ENCODE peak calls at places on chromosomes 12 and 14, in nine cellular contexts. W is astrocyte of the spinal cord, E is GM20000, I is heart left ventricle, A is Calu3, J is neural progenitor cell, N is fibroblast of lung, D is tibial artery, H is neural crest cell. K is an unnamed sample.

GRCh38 chr12:88638388-88638787 is 58.1 kb upstream of the KITLG start:
- DNase-seq in D (no peak), W (no peak), I (no peak), J (peak; percentile 31), A (no peak), H (no peak), E (no peak), N (no peak), K (no peak)

GRCh38 chr14:101719708-101720107 is 41.8 kb upstream of the PPP2R5C start:
- DNase-seq in W (no peak), D (no peak), E (no peak), H (no peak), J (no peak), A (no peak), I (peak; percentile 41), N (no peak), K (no peak)

GRCh38 chr14:61477845-61478438 is 156.6 kb downstream of the PRKCH start:
- DNase-seq in N (peak; percentile 47), J (no peak), H (no peak), A (peak; percentile 84), D (peak; percentile 87), W (no peak), E (no peak), I (peak; percentile 86), K (no peak)

GRCh38 chr14:100416921-100417451 is 93.8 kb downstream of the SLC25A47 start:
- DNase-seq in H (no peak), E (no peak), A (no peak), N (peak; percentile 87), I (no peak), J (no peak), W (peak; percentile 66), D (no peak), K (no peak)

GRCh38 chr14:68891851-68892660 is 87.0 kb downstream of the ACTN1 start:
- DNase-seq in I (no peak), W (peak; percentile 58), J (no peak), N (peak; percentile 80), D (no peak), H (no peak), A (no peak), E (no peak), K (no peak)

GRCh38 chr14:94124582-94125377 is 4.6 kb downstream of the IFI27L2 start:
- DNase-seq in H (no peak), E (no peak), W (no peak), J (no peak), D (no peak), N (no peak), A (no peak), I (no peak), K (no peak)

GRCh38 chr14:76576047-76576741 is 185.1 kb upstream of the VASH1 start:
- DNase-seq in H (no peak), D (no peak), W (no peak), N (peak; percentile 2), A (no peak), I (no peak), E (no peak), J (no peak), K (no peak)

GRCh38 chr12:40222247-40222646 is 2.5 kb upstream of the LRRK2 start:
- DNase-seq in W (peak; percentile 6), I (no peak), J (no peak), H (no peak), A (no peak), E (no peak), D (no peak), N (no peak), K (no peak)

GRCh38 chr12:6938353-6939186 is 5.0 kb upstream of the RNU7-1 start:
- DNase-seq in H (no peak), N (no peak), D (no peak), A (no peak), J (no peak), E (no peak), W (no peak), I (no peak), K (no peak)

GRCh38 chr12:6936378-6936638 is 7.3 kb upstream of the RNU7-1 start:
- DNase-seq in H (no peak), N (no peak), A (no peak), J (no peak), I (no peak), D (no peak), W (no peak), E (no peak), K (no peak)

GRCh38 chr12:6939187-6939540 is 4.5 kb upstream of the RNU7-1 start:
- DNase-seq in J (no peak), W (no peak), N (no peak), A (no peak), H (no peak), I (no peak), E (no peak), D (no peak), K (no peak)

GRCh38 chr12:6936642-6937480 is 6.8 kb upstream of the RNU7-1 start:
- DNase-seq in A (peak; percentile 30), I (peak; percentile 56), N (no peak), E (peak; percentile 72), J (no peak), H (no peak), D (no peak), W (no peak), K (no peak)

DNA sequence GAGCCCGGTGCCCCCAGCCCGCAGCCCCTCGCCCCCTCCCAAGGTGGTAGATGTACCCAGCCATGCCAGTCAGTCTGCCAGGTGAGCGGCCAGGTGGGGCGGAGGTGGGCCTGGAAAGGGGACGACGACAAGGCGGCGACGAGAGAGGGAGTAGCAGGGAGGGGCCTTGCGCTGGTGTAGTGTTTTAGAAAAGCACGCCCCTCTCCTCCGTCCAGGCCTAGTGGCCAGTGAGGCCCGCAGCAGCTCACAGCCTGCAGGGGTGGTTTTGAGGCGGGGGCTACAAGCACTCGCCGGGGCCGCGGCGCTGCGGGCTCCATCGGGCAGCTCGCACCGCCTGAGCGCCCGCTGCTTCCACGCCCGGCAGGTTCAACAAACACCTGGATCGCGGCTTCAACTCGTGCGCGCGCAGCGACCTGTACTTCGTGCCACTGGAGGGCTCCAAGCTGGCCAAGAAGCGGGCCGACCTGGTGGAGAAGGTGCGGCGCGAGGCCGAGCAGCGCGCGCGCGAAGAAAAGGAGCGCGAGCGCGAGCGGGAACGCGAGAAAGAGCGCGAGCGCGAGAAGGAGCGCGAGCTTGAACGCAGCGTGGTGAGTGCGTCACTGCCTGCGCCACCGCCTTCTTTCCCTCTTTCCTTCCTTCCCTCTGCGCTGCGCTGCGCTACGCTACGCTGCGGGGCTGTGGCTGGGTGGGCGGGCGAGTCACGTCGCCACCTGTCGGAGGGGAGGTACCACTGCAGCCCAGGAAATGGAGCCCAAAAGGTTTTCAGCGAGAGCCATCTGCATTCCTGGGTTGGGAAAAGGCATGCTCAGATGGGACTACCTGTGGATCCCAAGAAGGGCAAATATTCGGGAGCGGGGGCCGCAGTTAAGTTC is 5.9 kb upstream of the RNU7-1 start:
- DNase-seq in J (peak; percentile 97), N (peak; percentile 91), A (peak; percentile 93), W (peak; percentile 95), I (peak; percentile 95), D (peak; percentile 90), H (peak; percentile 87), E (peak; percentile 89), K (peak; percentile 91)
- TF ChIP-seq CTCF in J (peak; percentile 90), N (peak; percentile 93), A (peak; percentile 89), W (peak; percentile 97), I (peak; percentile 97), D (peak; percentile 97), H (peak; percentile 98), E (peak; percentile 98), K (peak; percentile 93)

GRCh38 chr12:14774074-14774943 is 29.0 kb downstream of the WBP11 start:
- DNase-seq in W (peak; percentile 97), J (peak; percentile 97), E (peak; percentile 87), I (peak; percentile 97), D (peak; percentile 98), N (peak; percentile 95), H (peak; percentile 75), A (peak; percentile 90), K (peak; percentile 87)

GRCh38 chr12:14777271-14777670 is 26.0 kb downstream of the WBP11 start:
- DNase-seq in H (no peak), N (no peak), E (no peak), J (peak; percentile 48), D (no peak), A (peak; percentile 46), W (no peak), I (no peak), K (no peak)

GRCh38 chr12:14775652-14776020 is 27.6 kb downstream of the WBP11 start:
- DNase-seq in E (no peak), N (peak; percentile 37), A (no peak), H (no peak), D (no peak), W (no peak), J (no peak), I (no peak), K (no peak)

GRCh38 chr12:14774944-14775651 is 28.2 kb downstream of the WBP11 start:
- DNase-seq in A (peak; percentile 50), D (peak; percentile 40), I (peak; percentile 47), W (peak; percentile 59), N (peak; percentile 44), E (no peak), H (no peak), J (peak; percentile 51), K (peak; percentile 29)

DNA sequence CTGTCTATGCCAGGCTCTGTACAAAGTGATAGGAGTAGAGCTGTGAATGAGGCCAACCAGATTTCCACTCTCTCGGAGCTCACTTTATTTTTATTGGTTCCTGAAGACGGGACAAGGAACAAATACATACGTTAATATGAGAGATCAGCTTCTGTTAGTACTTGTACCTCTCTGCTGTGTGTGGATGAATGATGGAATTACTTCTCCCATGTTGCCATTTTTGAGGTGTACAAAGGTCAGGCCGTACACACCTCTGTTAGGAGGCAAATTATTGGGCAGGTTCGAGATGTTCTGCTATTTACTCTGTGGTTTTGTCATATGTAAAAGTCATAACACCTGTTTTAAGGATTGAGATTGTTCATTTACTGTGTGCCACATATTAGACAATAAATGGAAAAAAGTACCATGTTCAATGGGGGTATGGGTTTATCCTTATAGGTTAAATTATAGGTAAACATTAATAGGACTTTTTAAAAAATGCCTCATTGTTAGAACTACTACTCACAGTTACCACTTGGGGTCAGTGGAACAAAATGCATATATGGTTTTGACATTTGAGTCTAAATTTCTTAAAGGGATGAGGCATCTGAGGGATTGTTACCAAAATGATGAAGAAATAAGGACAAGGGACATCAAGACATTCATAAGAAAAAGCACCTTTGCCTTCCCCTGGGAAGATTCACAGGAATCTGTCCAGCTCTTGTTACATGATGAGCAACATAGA is 26.9 kb downstream of the WBP11 start:
- DNase-seq in A (no peak), J (no peak), N (no peak), D (no peak), W (no peak), H (no peak), E (no peak), I (no peak), K (no peak)
- TF ChIP-seq CTCF in A (no peak), J (peak; percentile 16), N (peak; percentile 24), D (peak; percentile 24), W (peak; percentile 18), H (peak; percentile 49), E (no peak), I (no peak), K (no peak)

GRCh38 chr14:77991128-77991772 is 178.9 kb upstream of the NRXN3 start:
- DNase-seq in W (no peak), H (no peak), I (no peak), J (peak; percentile 23), D (no peak), A (no peak), N (no peak), E (no peak), K (no peak)
- TF ChIP-seq CTCF in W (no peak), H (peak; percentile 32), I (peak; percentile 13), J (peak; percentile 13), D (no peak), A (no peak), N (no peak), E (no peak), K (no peak)

DNA sequence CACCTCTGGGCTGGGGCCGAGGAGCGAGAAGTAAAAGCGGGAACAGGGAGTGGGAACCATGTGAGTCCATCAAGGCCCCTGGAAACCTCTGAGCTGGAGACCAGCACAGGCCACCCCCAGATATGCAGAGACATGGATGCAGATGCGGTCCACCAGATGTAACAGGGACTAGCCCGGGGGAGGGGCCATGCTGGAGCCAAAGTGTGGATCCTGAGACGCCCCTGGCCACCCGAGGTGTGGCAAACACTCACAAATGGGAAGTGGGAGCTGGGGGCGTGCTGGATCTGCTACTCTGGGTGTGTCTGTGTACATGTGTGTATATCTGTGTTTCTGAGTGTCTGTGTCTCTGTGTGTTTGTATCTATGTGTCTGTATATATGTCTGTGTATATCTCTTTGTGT is 12.8 kb downstream of the MYL2 start:
- DNase-seq in I (peak; percentile 64), A (no peak), N (no peak), E (no peak), D (no peak), W (no peak), J (no peak), H (no peak), K (no peak)
- TF ChIP-seq CTCF in I (no peak), A (no peak), N (no peak), E (no peak), D (no peak), W (no peak), J (no peak), H (no peak), K (no peak)

K was measured in glutamatergic neuron.